ENCODE peak calls at places on chromosomes 3 and 15, in five cellular contexts. P is ELR; H is CD8-positive, alpha-beta T cell; T is GM23338; C is T-helper 2 cell. U is an unnamed sample.

GRCh38 chr15:39585394-39585841 is 4.5 kb downstream of the THBS1 start:
- DNase-seq in C (no peak), T (no peak), P (peak; percentile 10), H (no peak), U (no peak)

GRCh38 chr3:127715541-127715940 is 42.8 kb downstream of the ABTB1 start:
- DNase-seq in H (no peak), P (no peak), C (no peak), T (no peak), U (no peak)

GRCh38 chr3:108125151-108125540 is 34.3 kb upstream of the CD47 start:
- DNase-seq in T (no peak), P (no peak), C (no peak), H (no peak), U (no peak)

GRCh38 chr3:127820871-127821853 is 1.2 kb downstream of the MGLL start:
- DNase-seq in C (peak; percentile 25), H (no peak), P (peak; percentile 41), T (no peak), U (no peak)

GRCh38 chr3:187112934-187113793 is 26.1 kb downstream of the RPL39L start:
- DNase-seq in T (peak; percentile 54), C (peak; percentile 42), P (peak; percentile 43), H (no peak), U (no peak)

GRCh38 chr15:57124036-57124435 is 205.6 kb downstream of the TCF12 start:
- DNase-seq in P (no peak), T (no peak), C (no peak), H (no peak), U (no peak)

GRCh38 chr3:12995389-12996180 is 77.6 kb downstream of the IQSEC1 start:
- DNase-seq in P (no peak), T (no peak), C (no peak), H (no peak), U (no peak)

GRCh38 chr3:100384735-100385134 is 16.2 kb downstream of the TOMM70 start:
- DNase-seq in P (no peak), T (no peak), C (no peak), H (no peak), U (no peak)

GRCh38 chr3:97911459-97911858 is 60.8 kb downstream of the RIOX2 start:
- DNase-seq in C (no peak), T (no peak), P (no peak), H (no peak), U (no peak)

GRCh38 chr3:89527736-89528335 is 420.4 kb downstream of the EPHA3 start:
- DNase-seq in H (no peak), C (no peak), P (no peak), T (peak; percentile 36), U (peak; percentile 50)

GRCh38 chr3:29764603-29765254 is 483.9 kb downstream of the RBMS3 start:
- DNase-seq in C (no peak), T (no peak), P (peak; percentile 86), H (no peak), U (no peak)

GRCh38 chr15:41115088-41115651 is 910 bp downstream of the INO80 start:
- DNase-seq in P (peak; percentile 68), C (no peak), T (peak; percentile 80), H (no peak), U (peak; percentile 80)

GRCh38 chr3:31253782-31254181 is 278.9 kb upstream of the STT3B start:
- DNase-seq in P (no peak), H (no peak), T (no peak), C (peak; percentile 29), U (no peak)

GRCh38 chr15:40787344-40787841 is 17.6 kb downstream of the C15orf62 start:
- DNase-seq in T (peak; percentile 94), C (peak; percentile 63), P (peak; percentile 75), H (peak; percentile 57), U (no peak)

GRCh38 chr3:73547427-73548036 is 77.2 kb downstream of the PDZRN3 start:
- DNase-seq in H (no peak), T (peak; percentile 29), P (peak; percentile 32), C (no peak), U (no peak)

GRCh38 chr3:75294124-75294523 is 370.0 kb upstream of the FRG2C start:
- DNase-seq in T (peak; percentile 61), P (peak; percentile 13), C (no peak), H (no peak), U (peak; percentile 67)

GRCh38 chr3:101962055-101962454 is 112.7 kb downstream of the NFKBIZ start:
- DNase-seq in C (no peak), T (no peak), P (peak; percentile 16), H (no peak), U (no peak)

GRCh38 chr3:123695731-123696640 is 111.1 kb upstream of the HACD2 start:
- DNase-seq in H (no peak), T (no peak), C (no peak), P (no peak), U (no peak)

GRCh38 chr3:67423722-67424121 is 230.7 kb downstream of the SUCLG2 start:
- DNase-seq in T (no peak), H (no peak), P (no peak), C (no peak), U (no peak)

GRCh38 chr3:73098026-73098425 is 36.6 kb downstream of the EBLN2 start:
- DNase-seq in H (no peak), P (no peak), T (no peak), C (no peak), U (no peak)